ENCODE peak calls at places on chromosome 17, in eight cellular contexts. L is transverse colon; X is MM.1S; W is CD8-positive, alpha-beta memory T cell; J is activated naive CD8-positive, alpha-beta T cell treated with anti-CD3 and anti-CD28 coated beads for 36 hours; Z is stimulated activated CD4-positive, alpha-beta T cell treated with anti-CD3 and anti-CD28 coated beads, Interleukin-1b, Interleukin-23, amount 100 ng/mL, for 4 hours; O is activated naive CD4-positive, alpha-beta T cell; D is endodermal cell. M is an unnamed sample.

GRCh38 chr17:78595135-78595810 is 18.1 kb upstream of the DNAH17 start:
- DNase-seq in L (no peak), X (no peak), W (no peak), J (no peak), Z (no peak), O (no peak), D (no peak), M (no peak)

GRCh38 chr17:82300228-82300627 is 17.2 kb downstream of the CD7 start:
- DNase-seq in L (no peak), X (no peak), W (no peak), J (no peak), Z (no peak), O (no peak), D (no peak), M (no peak)

GRCh38 chr17:7058831-7059447 is 15.0 kb upstream of the SLC16A11 start:
- DNase-seq in L (no peak), X (peak; percentile 1), W (no peak), J (no peak), Z (no peak), O (no peak), D (no peak), M (no peak)

GRCh38 chr17:73211745-73212144 is 18.9 kb downstream of the COG1 start:
- DNase-seq in L (no peak), X (no peak), W (peak; percentile 61), J (peak; percentile 71), Z (peak; percentile 16), O (no peak), D (no peak), M (no peak)

GRCh38 chr17:81012574-81013447 is 21.2 kb downstream of the CHMP6 start:
- DNase-seq in L (no peak), X (no peak), W (no peak), J (no peak), Z (no peak), O (no peak), D (no peak), M (no peak)

GRCh38 chr17:62921837-62922236 is 44.2 kb upstream of the TANC2 start:
- DNase-seq in L (no peak), X (no peak), W (no peak), J (no peak), Z (no peak), O (no peak), D (no peak), M (no peak)

GRCh38 chr17:21034350-21035235 is 8.2 kb downstream of the USP22 start:
- DNase-seq in L (no peak), X (peak; percentile 85), W (peak; percentile 17), J (peak; percentile 35), Z (no peak), O (no peak), D (no peak), M (no peak)

GRCh38 chr17:20256144-20256543 is 211.2 kb downstream of the LGALS9B start:
- DNase-seq in L (no peak), X (no peak), W (no peak), J (no peak), Z (no peak), O (no peak), D (no peak), M (no peak)

GRCh38 chr17:81166033-81166472 is at the start of gene AATK:
- DNase-seq in L (no peak), X (no peak), W (no peak), J (no peak), Z (no peak), O (no peak), D (no peak), M (no peak)

GRCh38 chr17:15406081-15406480 is 61.3 kb downstream of the CDRT4 start:
- DNase-seq in L (no peak), X (no peak), W (no peak), J (no peak), Z (no peak), O (no peak), D (no peak), M (no peak)

GRCh38 chr17:29591737-29592624 is 951 bp upstream of the ANKRD13B start:
- DNase-seq in L (peak; percentile 93), X (peak; percentile 78), W (peak; percentile 78), J (peak; percentile 87), Z (peak; percentile 83), O (peak; percentile 52), D (peak; percentile 100), M (peak; percentile 80)

GRCh38 chr17:3683054-3683511 is 12.9 kb downstream of the P2RX5 start:
- DNase-seq in L (peak; percentile 41), X (peak; percentile 68), W (peak; percentile 42), J (peak; percentile 59), Z (peak; percentile 41), O (peak; percentile 32), D (peak; percentile 92), M (no peak)

GRCh38 chr17:40021471-40021961 is 6.3 kb downstream of the CSF3 start:
- DNase-seq in L (no peak), X (no peak), W (no peak), J (no peak), Z (no peak), O (no peak), D (no peak), M (no peak)

GRCh38 chr17:41625602-41626001 is 1.2 kb upstream of the KRT17 start:
- DNase-seq in L (no peak), X (no peak), W (no peak), J (no peak), Z (no peak), O (no peak), D (peak; percentile 52), M (no peak)

GRCh38 chr17:20991276-20992037 is 51.4 kb downstream of the USP22 start:
- DNase-seq in L (no peak), X (no peak), W (no peak), J (no peak), Z (no peak), O (no peak), D (peak; percentile 49), M (no peak)

GRCh38 chr17:6509295-6509771 is 47.0 kb downstream of the PITPNM3 start:
- DNase-seq in L (no peak), X (no peak), W (no peak), J (no peak), Z (no peak), O (no peak), D (peak; percentile 69), M (no peak)

GRCh38 chr17:40218740-40219072 is 398 bp upstream of the WIPF2 start:
- DNase-seq in L (peak; percentile 71), X (peak; percentile 84), W (peak; percentile 78), J (peak; percentile 79), Z (peak; percentile 49), O (peak; percentile 28), D (peak; percentile 94), M (peak; percentile 85)

GRCh38 chr17:49101054-49101534 is 31.5 kb upstream of the B4GALNT2 start:
- DNase-seq in L (no peak), X (no peak), W (no peak), J (no peak), Z (no peak), O (no peak), D (no peak), M (no peak)

GRCh38 chr17:38721802-38722201 is 8.3 kb upstream of the CISD3 start:
- DNase-seq in L (no peak), X (no peak), W (no peak), J (no peak), Z (no peak), O (no peak), D (no peak), M (no peak)

GRCh38 chr17:39450051-39450450 is 1.0 kb downstream of the MED1 start:
- DNase-seq in L (no peak), X (no peak), W (no peak), J (no peak), Z (no peak), O (no peak), D (no peak), M (no peak)

GRCh38 chr17:7855643-7856080 is 796 bp downstream of the TMEM88 start:
- DNase-seq in L (no peak), X (no peak), W (no peak), J (no peak), Z (no peak), O (no peak), D (no peak), M (no peak)

GRCh38 chr17:79645777-79646088 is 34.9 kb upstream of the RBFOX3 start:
- DNase-seq in L (no peak), X (no peak), W (no peak), J (no peak), Z (no peak), O (no peak), D (peak; percentile 31), M (no peak)

GRCh38 chr17:82871056-82871775 is 31.4 kb upstream of the ZNF750 start:
- DNase-seq in L (no peak), X (no peak), W (no peak), J (peak; percentile 45), Z (no peak), O (no peak), D (no peak), M (no peak)

GRCh38 chr17:35238817-35239216 is 4.1 kb upstream of the SLFN5 start:
- DNase-seq in L (no peak), X (no peak), W (no peak), J (no peak), Z (no peak), O (no peak), D (no peak), M (no peak)

GRCh38 chr17:22510504-22510903 is 818.2 kb downstream of the KCNJ18 start:
- DNase-seq in L (no peak), X (no peak), W (no peak), J (no peak), Z (no peak), O (no peak), D (no peak), M (no peak)

GRCh38 chr17:18025596-18026407 is 13.2 kb downstream of the ATPAF2 start:
- DNase-seq in L (no peak), X (no peak), W (no peak), J (peak; percentile 49), Z (no peak), O (no peak), D (no peak), M (no peak)

GRCh38 chr17:74836191-74836590 is 23.5 kb downstream of the GRIN2C start:
- DNase-seq in L (no peak), X (no peak), W (no peak), J (no peak), Z (no peak), O (no peak), D (no peak), M (no peak)

GRCh38 chr17:15122857-15123256 is 142.3 kb downstream of the PMP22 start:
- DNase-seq in L (no peak), X (no peak), W (no peak), J (no peak), Z (no peak), O (no peak), D (no peak), M (no peak)

M was measured in amygdala.